ENCODE peak calls at places on chromosomes 4 and X, in seven cellular contexts. One of them, this sample, is unnamed.

GRCh38 chr4:26325191-26325590 is 4.4 kb downstream of the RBPJ start:
- DNase-seq in H1: no peak
- DNase-seq in IMR-90: peak; percentile 67
- DNase-seq in H9: no peak
- DNase-seq in mesendoderm: peak; percentile 89
- DNase-seq in mesenchymal stem cell: peak; percentile 66
- DNase-seq in neuronal stem cell: no peak
- DNase-seq in this sample: peak; percentile 30

GRCh38 chrX:3165808-3166207 is 124.5 kb downstream of the ARSF start:
- DNase-seq in IMR-90: no peak
- DNase-seq in H1: no peak
- DNase-seq in H9: no peak
- DNase-seq in mesenchymal stem cell: no peak
- DNase-seq in neuronal stem cell: no peak
- DNase-seq in mesendoderm: no peak
- DNase-seq in this sample: no peak

GRCh38 chr4:109406337-109406931 is 27.2 kb upstream of the SEC24B start:
- DNase-seq in H1: no peak
- DNase-seq in neuronal stem cell: peak; percentile 42
- DNase-seq in mesenchymal stem cell: peak; percentile 67
- DNase-seq in mesendoderm: peak; percentile 70
- DNase-seq in H9: no peak
- DNase-seq in IMR-90: peak; percentile 71
- DNase-seq in this sample: peak; percentile 21

GRCh38 chr4:110152386-110152785 is 46.0 kb downstream of the ELOVL6 start:
- DNase-seq in IMR-90: no peak
- DNase-seq in mesenchymal stem cell: no peak
- DNase-seq in H9: no peak
- DNase-seq in H1: no peak
- DNase-seq in mesendoderm: no peak
- DNase-seq in neuronal stem cell: no peak
- DNase-seq in this sample: no peak

GRCh38 chr4:19025031-19025430 is 1003.5 kb upstream of the LCORL start:
- DNase-seq in IMR-90: no peak
- DNase-seq in mesendoderm: peak; percentile 18
- DNase-seq in H9: no peak
- DNase-seq in neuronal stem cell: no peak
- DNase-seq in H1: no peak
- DNase-seq in mesenchymal stem cell: no peak
- DNase-seq in this sample: no peak

GRCh38 chrX:18119856-18120255 is 100.8 kb downstream of the BEND2 start:
- DNase-seq in IMR-90: no peak
- DNase-seq in H9: no peak
- DNase-seq in mesendoderm: no peak
- DNase-seq in neuronal stem cell: no peak
- DNase-seq in H1: no peak
- DNase-seq in mesenchymal stem cell: no peak
- DNase-seq in this sample: no peak

GRCh38 chr4:152308925-152309324 is 227.0 kb downstream of the FBXW7 start:
- DNase-seq in mesenchymal stem cell: no peak
- DNase-seq in mesendoderm: no peak
- DNase-seq in H1: no peak
- DNase-seq in IMR-90: no peak
- DNase-seq in H9: no peak
- DNase-seq in neuronal stem cell: no peak
- DNase-seq in this sample: no peak

GRCh38 chrX:110381216-110381615 is 22.6 kb downstream of the RTL9 start:
- DNase-seq in mesenchymal stem cell: peak; percentile 73
- DNase-seq in H1: no peak
- DNase-seq in IMR-90: peak; percentile 79
- DNase-seq in neuronal stem cell: no peak
- DNase-seq in mesendoderm: no peak
- DNase-seq in H9: no peak
- DNase-seq in this sample: no peak

GRCh38 chr4:110618091-110619000 is 4.5 kb downstream of the PITX2 start:
- DNase-seq in neuronal stem cell: peak; percentile 70
- DNase-seq in IMR-90: no peak
- DNase-seq in mesendoderm: peak; percentile 92
- DNase-seq in H1: peak; percentile 74
- DNase-seq in mesenchymal stem cell: peak; percentile 92
- DNase-seq in H9: peak; percentile 88
- DNase-seq in this sample: no peak

GRCh38 chr4:4847011-4847410 is 12.5 kb upstream of the MSX1 start:
- DNase-seq in H1: no peak
- DNase-seq in neuronal stem cell: no peak
- DNase-seq in H9: no peak
- DNase-seq in mesenchymal stem cell: no peak
- DNase-seq in mesendoderm: no peak
- DNase-seq in IMR-90: no peak
- DNase-seq in this sample: no peak

GRCh38 chr4:48078862-48079655 is 55.0 kb downstream of the TXK start:
- DNase-seq in IMR-90: no peak
- DNase-seq in neuronal stem cell: no peak
- DNase-seq in mesenchymal stem cell: no peak
- DNase-seq in H9: no peak
- DNase-seq in H1: no peak
- DNase-seq in mesendoderm: no peak
- DNase-seq in this sample: no peak

GRCh38 chrX:117645639-117646038 is 471.0 kb downstream of the KLHL13 start:
- DNase-seq in H9: no peak
- DNase-seq in mesenchymal stem cell: no peak
- DNase-seq in H1: no peak
- DNase-seq in neuronal stem cell: no peak
- DNase-seq in IMR-90: no peak
- DNase-seq in mesendoderm: no peak
- DNase-seq in this sample: no peak

GRCh38 chr4:112552668-112553067 is 36.7 kb upstream of the NEUROG2 start:
- DNase-seq in neuronal stem cell: no peak
- DNase-seq in mesenchymal stem cell: peak; percentile 22
- DNase-seq in mesendoderm: no peak
- DNase-seq in H9: no peak
- DNase-seq in H1: no peak
- DNase-seq in IMR-90: peak; percentile 77
- DNase-seq in this sample: no peak

GRCh38 chr4:37453361-37454262 is 209.1 kb downstream of the NWD2 start:
- DNase-seq in H1: peak; percentile 77
- DNase-seq in mesendoderm: peak; percentile 75
- DNase-seq in H9: peak; percentile 79
- DNase-seq in neuronal stem cell: peak; percentile 43
- DNase-seq in mesenchymal stem cell: peak; percentile 19
- DNase-seq in IMR-90: no peak
- DNase-seq in this sample: peak; percentile 86

GRCh38 chrX:95754411-95754810 is 930.2 kb upstream of the DIAPH2 start:
- DNase-seq in H1: no peak
- DNase-seq in neuronal stem cell: no peak
- DNase-seq in mesenchymal stem cell: no peak
- DNase-seq in IMR-90: no peak
- DNase-seq in mesendoderm: no peak
- DNase-seq in H9: no peak
- DNase-seq in this sample: no peak
- H3K27me3 ChIP-seq in H1: no peaks in the 10 kb centered on the region
- H3K27me3 ChIP-seq in neuronal stem cell: no peaks in the 10 kb centered on the region
- H3K27me3 ChIP-seq in mesenchymal stem cell: no peaks in the 10 kb centered on the region
- H3K27me3 ChIP-seq in IMR-90: no peaks in the 10 kb centered on the region
- H3K27me3 ChIP-seq in mesendoderm: no peaks in the 10 kb centered on the region
- H3K27me3 ChIP-seq in H9: no peaks in the 10 kb centered on the region
- H3K27me3 ChIP-seq in this sample: no peaks in the 10 kb centered on the region

DNA sequence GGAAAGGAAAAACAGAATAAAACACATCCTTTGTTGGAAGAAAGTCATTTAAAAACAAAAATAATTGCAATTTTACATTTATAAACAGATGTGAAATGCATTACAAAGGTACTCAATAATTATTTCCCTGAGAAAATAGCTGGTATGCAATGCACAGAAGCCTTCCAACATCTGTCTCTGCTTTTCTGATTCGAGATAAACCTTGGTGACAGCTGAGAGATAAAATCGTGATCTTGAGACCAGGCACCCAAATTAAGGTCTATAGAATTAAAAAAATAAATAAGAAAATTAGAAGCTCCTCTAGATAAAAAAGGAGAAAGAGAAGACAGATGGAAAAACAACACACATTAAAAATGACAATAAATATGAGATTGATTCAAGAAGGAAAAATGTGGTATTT is 544.0 kb downstream of the SPRY1 start:
- DNase-seq in H9: no peak
- DNase-seq in mesenchymal stem cell: no peak
- DNase-seq in neuronal stem cell: no peak
- DNase-seq in IMR-90: no peak
- DNase-seq in mesendoderm: no peak
- DNase-seq in H1: no peak
- DNase-seq in this sample: no peak
- H3K79me1 ChIP-seq in H9: no peaks in the 10 kb centered on the region
- H3K79me1 ChIP-seq in mesenchymal stem cell: no peaks in the 10 kb centered on the region
- H3K79me1 ChIP-seq in neuronal stem cell: no peaks in the 10 kb centered on the region
- H3K79me1 ChIP-seq in IMR-90: no peaks in the 10 kb centered on the region
- H3K79me1 ChIP-seq in mesendoderm: no peaks in the 10 kb centered on the region
- H3K79me1 ChIP-seq in H1: no peaks in the 10 kb centered on the region
- H3K79me1 ChIP-seq in this sample: no peaks in the 10 kb centered on the region

DNA sequence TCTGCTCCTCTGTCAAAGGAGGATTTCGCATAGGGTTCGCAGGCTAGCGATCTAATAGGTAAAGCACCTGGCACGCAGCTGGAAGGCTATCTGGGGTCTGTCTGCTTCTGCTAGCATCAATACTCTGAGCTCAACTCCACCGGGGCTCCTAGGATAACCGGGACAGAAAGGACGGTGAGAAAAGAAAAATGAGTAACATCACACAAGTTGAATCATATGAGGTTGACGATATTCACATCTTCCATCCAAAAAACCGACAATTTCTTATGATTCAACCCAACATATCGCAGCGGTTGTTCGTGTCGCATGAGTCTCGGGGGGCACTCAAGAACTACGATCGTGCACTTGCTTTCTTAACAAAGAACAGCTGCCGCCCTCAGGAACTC is 1.8 kb downstream of the PROM1 start:
- DNase-seq in mesenchymal stem cell: no peak
- DNase-seq in neuronal stem cell: no peak
- DNase-seq in mesendoderm: peak; percentile 20
- DNase-seq in H1: no peak
- DNase-seq in H9: no peak
- DNase-seq in IMR-90: no peak
- DNase-seq in this sample: no peak
- H3K27me3 ChIP-seq in mesenchymal stem cell: peaks cover 85% of the 10 kb centered on the region
- H3K27me3 ChIP-seq in neuronal stem cell: peaks cover 8% of the 10 kb centered on the region
- H3K27me3 ChIP-seq in mesendoderm: no peaks in the 10 kb centered on the region
- H3K27me3 ChIP-seq in H1: no peaks in the 10 kb centered on the region
- H3K27me3 ChIP-seq in H9: peaks cover 5% of the 10 kb centered on the region
- H3K27me3 ChIP-seq in IMR-90: peaks cover 73% of the 10 kb centered on the region
- H3K27me3 ChIP-seq in this sample: no peaks in the 10 kb centered on the region

GRCh38 chr4:184384810-184385557 is 89.4 kb downstream of the IRF2 start:
- DNase-seq in IMR-90: peak; percentile 46
- DNase-seq in neuronal stem cell: no peak
- DNase-seq in H9: peak; percentile 27
- DNase-seq in mesenchymal stem cell: no peak
- DNase-seq in H1: no peak
- DNase-seq in mesendoderm: no peak
- DNase-seq in this sample: no peak

GRCh38 chr4:184386271-184386781 is 88.0 kb downstream of the IRF2 start:
- DNase-seq in H9: peak; percentile 81
- DNase-seq in IMR-90: no peak
- DNase-seq in mesenchymal stem cell: no peak
- DNase-seq in H1: no peak
- DNase-seq in neuronal stem cell: no peak
- DNase-seq in mesendoderm: peak; percentile 56
- DNase-seq in this sample: no peak

GRCh38 chr4:184387351-184387750 is 87.0 kb downstream of the IRF2 start:
- DNase-seq in IMR-90: no peak
- DNase-seq in H1: no peak
- DNase-seq in mesenchymal stem cell: no peak
- DNase-seq in H9: no peak
- DNase-seq in neuronal stem cell: no peak
- DNase-seq in mesendoderm: no peak
- DNase-seq in this sample: no peak

GRCh38 chr4:184384056-184384809 is 90.1 kb downstream of the IRF2 start:
- DNase-seq in mesendoderm: no peak
- DNase-seq in IMR-90: peak; percentile 96
- DNase-seq in neuronal stem cell: no peak
- DNase-seq in H1: no peak
- DNase-seq in mesenchymal stem cell: peak; percentile 94
- DNase-seq in H9: peak; percentile 29
- DNase-seq in this sample: peak; percentile 32

GRCh38 chr4:184385705-184386141 is 88.6 kb downstream of the IRF2 start:
- DNase-seq in H9: peak; percentile 33
- DNase-seq in neuronal stem cell: no peak
- DNase-seq in H1: no peak
- DNase-seq in mesenchymal stem cell: no peak
- DNase-seq in mesendoderm: peak; percentile 19
- DNase-seq in IMR-90: no peak
- DNase-seq in this sample: no peak
- H3K79me1 ChIP-seq in H9: no peaks in the 10 kb centered on the region
- H3K79me1 ChIP-seq in neuronal stem cell: no peaks in the 10 kb centered on the region
- H3K79me1 ChIP-seq in H1: no peaks in the 10 kb centered on the region
- H3K79me1 ChIP-seq in mesenchymal stem cell: peaks cover 6% of the 10 kb centered on the region
- H3K79me1 ChIP-seq in mesendoderm: no peaks in the 10 kb centered on the region
- H3K79me1 ChIP-seq in IMR-90: peaks cover 5% of the 10 kb centered on the region
- H3K79me1 ChIP-seq in this sample: no peaks in the 10 kb centered on the region

DNA sequence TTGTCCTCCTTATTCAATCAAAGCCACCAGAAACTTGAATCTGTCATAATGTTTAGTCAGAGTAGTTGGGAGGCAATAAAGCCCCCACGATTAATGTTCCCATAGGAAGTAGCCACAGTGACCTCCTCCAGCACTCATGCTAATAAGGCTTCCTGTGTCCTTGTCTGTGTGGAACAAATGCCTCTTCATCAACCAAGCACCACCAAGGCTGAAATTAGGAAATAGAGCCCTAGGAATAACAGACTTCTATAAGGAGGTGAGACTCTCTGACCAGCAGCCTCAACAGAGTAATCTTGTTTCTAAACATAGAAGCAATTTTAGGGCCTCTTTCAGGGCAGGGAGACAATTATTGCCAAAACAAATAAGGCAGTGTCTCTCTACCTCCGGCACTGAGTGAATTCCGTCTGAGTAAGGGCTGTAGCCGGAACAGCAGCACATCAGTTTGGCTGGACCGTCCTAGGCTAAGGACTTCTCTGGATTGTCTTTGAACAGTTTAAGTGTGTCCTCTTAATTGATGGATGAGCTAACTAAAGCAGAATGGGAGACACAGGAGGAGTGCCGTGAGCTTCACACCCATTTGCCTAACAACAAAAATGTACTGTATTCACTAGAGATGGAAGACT is 329.2 kb upstream of the HAND2 start:
- DNase-seq in IMR-90: no peak
- DNase-seq in mesendoderm: no peak
- DNase-seq in mesenchymal stem cell: peak; percentile 28
- DNase-seq in H1: no peak
- DNase-seq in neuronal stem cell: no peak
- DNase-seq in H9: no peak
- DNase-seq in this sample: no peak
- H3K27me3 ChIP-seq in IMR-90: no peaks in the 10 kb centered on the region
- H3K27me3 ChIP-seq in mesendoderm: no peaks in the 10 kb centered on the region
- H3K27me3 ChIP-seq in mesenchymal stem cell: no peaks in the 10 kb centered on the region
- H3K27me3 ChIP-seq in H1: no peaks in the 10 kb centered on the region
- H3K27me3 ChIP-seq in neuronal stem cell: no peaks in the 10 kb centered on the region
- H3K27me3 ChIP-seq in H9: no peaks in the 10 kb centered on the region
- H3K27me3 ChIP-seq in this sample: no peaks in the 10 kb centered on the region

GRCh38 chr4:146507607-146508006 is 14.1 kb downstream of the SLC10A7 start:
- DNase-seq in neuronal stem cell: no peak
- DNase-seq in mesendoderm: no peak
- DNase-seq in IMR-90: peak; percentile 16
- DNase-seq in mesenchymal stem cell: peak; percentile 26
- DNase-seq in H9: no peak
- DNase-seq in H1: no peak
- DNase-seq in this sample: no peak
- H3K79me1 ChIP-seq in neuronal stem cell: no peaks in the 10 kb centered on the region
- H3K79me1 ChIP-seq in mesendoderm: no peaks in the 10 kb centered on the region
- H3K79me1 ChIP-seq in IMR-90: no peaks in the 10 kb centered on the region
- H3K79me1 ChIP-seq in mesenchymal stem cell: no peaks in the 10 kb centered on the region
- H3K79me1 ChIP-seq in H9: no peaks in the 10 kb centered on the region
- H3K79me1 ChIP-seq in H1: no peaks in the 10 kb centered on the region
- H3K79me1 ChIP-seq in this sample: no peaks in the 10 kb centered on the region

GRCh38 chrX:11395859-11396258 is 102.6 kb downstream of the AMELX start:
- DNase-seq in H9: no peak
- DNase-seq in H1: no peak
- DNase-seq in mesenchymal stem cell: no peak
- DNase-seq in IMR-90: peak; percentile 9
- DNase-seq in mesendoderm: no peak
- DNase-seq in neuronal stem cell: no peak
- DNase-seq in this sample: no peak
- H3K27me3 ChIP-seq in H9: no peaks in the 10 kb centered on the region
- H3K27me3 ChIP-seq in H1: no peaks in the 10 kb centered on the region
- H3K27me3 ChIP-seq in mesenchymal stem cell: no peaks in the 10 kb centered on the region
- H3K27me3 ChIP-seq in IMR-90: no peaks in the 10 kb centered on the region
- H3K27me3 ChIP-seq in mesendoderm: no peaks in the 10 kb centered on the region
- H3K27me3 ChIP-seq in neuronal stem cell: no peaks in the 10 kb centered on the region
- H3K27me3 ChIP-seq in this sample: no peaks in the 10 kb centered on the region

This sample was measured in trophoblast cell.